ENCODE peak calls at places on chromosomes 3 and 15, in ten cellular contexts. L is PC-3; I is NCI-H460; O is foreskin fibroblast; Q is GM04503; V is CD4-positive, CD25-positive, alpha-beta regulatory T cell; W is ascending aorta; P is nephron progenitor cell; J is occipital lobe; Y is ecto neural progenitor cell. K is an unnamed sample.

GRCh38 chr3:187112934-187113793 is 26.1 kb downstream of the RPL39L start:
- DNase-seq in L (peak), I (peak), O (peak), Q (peak), V (peak), W (no peak), P (no peak), J (no peak), Y (no peak), K (peak)

GRCh38 chr3:72520690-72521308 is 327.4 kb downstream of the SHQ1 start:
- DNase-seq in L (peak), I (no peak), O (peak), Q (no peak), V (no peak), W (no peak), P (no peak), J (no peak), Y (no peak), K (peak)

GRCh38 chr3:49132437-49133225 is at the start of gene LAMB2:
- DNase-seq in L (peak), I (peak), O (peak), Q (peak), V (no peak), W (peak), P (peak), J (peak), Y (peak), K (peak)

GRCh38 chr3:33299395-33300081 is 22.3 kb downstream of the FBXL2 start:
- DNase-seq in L (peak), I (peak), O (peak), Q (peak), V (no peak), W (no peak), P (no peak), J (no peak), Y (no peak), K (peak)

GRCh38 chr3:194019766-194020165 is 116.2 kb upstream of the HES1 start:
- DNase-seq in L (no peak), I (no peak), O (no peak), Q (no peak), V (no peak), W (no peak), P (peak), J (no peak), Y (no peak), K (no peak)

GRCh38 chr3:136802481-136802996 is 16.4 kb upstream of the SLC35G2 start:
- DNase-seq in L (peak), I (peak), O (peak), Q (no peak), V (no peak), W (peak), P (no peak), J (no peak), Y (no peak), K (peak)

GRCh38 chr3:167736997-167737396 is 1.5 kb downstream of the SERPINI1 start:
- DNase-seq in L (no peak), I (no peak), O (no peak), Q (no peak), V (no peak), W (no peak), P (no peak), J (no peak), Y (no peak), K (no peak)

GRCh38 chr3:45475145-45475544 is 86.8 kb downstream of the LARS2 start:
- DNase-seq in L (no peak), I (no peak), O (no peak), Q (no peak), V (no peak), W (no peak), P (no peak), J (no peak), Y (no peak), K (no peak)

GRCh38 chr15:73346735-73347312 is 21.9 kb downstream of the HCN4 start:
- DNase-seq in L (peak), I (peak), O (peak), Q (no peak), V (peak), W (no peak), P (peak), J (no peak), Y (peak), K (peak)

GRCh38 chr3:184078851-184079250 is 18.0 kb upstream of the HTR3E start:
- DNase-seq in L (no peak), I (no peak), O (peak), Q (peak), V (no peak), W (no peak), P (no peak), J (no peak), Y (no peak), K (no peak)

GRCh38 chr3:129286081-129286480 is 7.4 kb downstream of the HMCES start:
- DNase-seq in L (no peak), I (no peak), O (peak), Q (no peak), V (no peak), W (no peak), P (no peak), J (no peak), Y (no peak), K (no peak)

GRCh38 chr3:58998476-58999117 is 51.2 kb downstream of the CFAP20DC start:
- DNase-seq in L (peak), I (peak), O (peak), Q (peak), V (no peak), W (no peak), P (no peak), J (no peak), Y (no peak), K (peak)

GRCh38 chr3:38573606-38574005 is 75.9 kb downstream of the SCN5A start:
- DNase-seq in L (no peak), I (no peak), O (no peak), Q (no peak), V (no peak), W (peak), P (no peak), J (no peak), Y (peak), K (no peak)

GRCh38 chr15:81157939-81158223 is 23.8 kb downstream of the CFAP161 start:
- DNase-seq in L (no peak), I (no peak), O (no peak), Q (no peak), V (no peak), W (no peak), P (no peak), J (no peak), Y (no peak), K (no peak)

GRCh38 chr15:26870346-26870745 is 3.5 kb downstream of the GABRA5 start:
- DNase-seq in L (no peak), I (no peak), O (no peak), Q (no peak), V (no peak), W (no peak), P (no peak), J (no peak), Y (no peak), K (no peak)

GRCh38 chr15:85030301-85031049 is 48.8 kb downstream of the PDE8A start:
- DNase-seq in L (peak), I (no peak), O (peak), Q (no peak), V (no peak), W (no peak), P (no peak), J (no peak), Y (no peak), K (peak)

GRCh38 chr3:154275308-154275707 is 49.0 kb downstream of the DHX36 start:
- DNase-seq in L (no peak), I (no peak), O (no peak), Q (no peak), V (no peak), W (no peak), P (no peak), J (no peak), Y (no peak), K (no peak)

GRCh38 chr15:68211656-68212320 is 6.7 kb upstream of the CALML4 start:
- DNase-seq in L (no peak), I (no peak), O (no peak), Q (no peak), V (no peak), W (peak), P (no peak), J (no peak), Y (peak), K (no peak)

GRCh38 chr3:110413807-110414748 is 657.5 kb upstream of the NECTIN3 start:
- DNase-seq in L (peak), I (no peak), O (peak), Q (peak), V (no peak), W (peak), P (no peak), J (no peak), Y (no peak), K (peak)

GRCh38 chr15:85826756-85827515 is 32.2 kb upstream of the KLHL25 start:
- DNase-seq in L (no peak), I (no peak), O (peak), Q (no peak), V (no peak), W (no peak), P (no peak), J (no peak), Y (no peak), K (no peak)

GRCh38 chr3:70999730-71000129 is 583.8 kb downstream of the FOXP1 start:
- DNase-seq in L (peak), I (no peak), O (peak), Q (no peak), V (no peak), W (no peak), P (no peak), J (no peak), Y (no peak), K (peak)

GRCh38 chr15:71195242-71195641 is 80.0 kb downstream of the THSD4 start:
- DNase-seq in L (peak), I (peak), O (no peak), Q (no peak), V (no peak), W (no peak), P (no peak), J (no peak), Y (no peak), K (no peak)